ENCODE peak calls at places on chromosomes 5 and 9, in five cellular contexts. I is neuronal stem cell, B is H1, P is mesenchymal stem cell, K is H9. Y is an unnamed sample.

GRCh38 chr9:6703898-6704639 is 53.7 kb upstream of the KDM4C start:
- DNase-seq in I (peak; percentile 81), B (peak; percentile 94), P (peak; percentile 80), K (peak; percentile 88), Y (peak; percentile 96)

GRCh38 chr9:29001006-29001405 is 1427.7 kb upstream of the C9orf72 start:
- DNase-seq in I (no peak), B (no peak), P (no peak), K (no peak), Y (no peak)

GRCh38 chr5:134638760-134639201 is 6.2 kb upstream of the SAR1B start:
- DNase-seq in I (no peak), B (no peak), P (no peak), K (no peak), Y (no peak)

GRCh38 chr5:76332620-76333170 is 70.4 kb upstream of the IQGAP2 start:
- DNase-seq in I (no peak), B (no peak), P (no peak), K (no peak), Y (no peak)

GRCh38 chr5:84622485-84622884 is 237.8 kb upstream of the EDIL3 start:
- DNase-seq in I (no peak), B (no peak), P (no peak), K (no peak), Y (no peak)

GRCh38 chr9:5884191-5884590 is 6.5 kb upstream of the MLANA start:
- DNase-seq in I (no peak), B (no peak), P (no peak), K (no peak), Y (peak; percentile 28)

GRCh38 chr5:56422060-56422762 is 189.1 kb upstream of the ANKRD55 start:
- DNase-seq in I (no peak), B (no peak), P (no peak), K (no peak), Y (peak; percentile 61)

GRCh38 chr9:89666364-89666763 is 61.6 kb downstream of the GADD45G start:
- DNase-seq in I (no peak), B (no peak), P (no peak), K (no peak), Y (no peak)

GRCh38 chr9:69937358-69937757 is 106.3 kb upstream of the MAMDC2 start:
- DNase-seq in I (no peak), B (no peak), P (peak; percentile 18), K (no peak), Y (no peak)

GRCh38 chr5:141484499-141485304 is at the start of gene PCDHGC4:
- DNase-seq in I (peak; percentile 75), B (no peak), P (peak; percentile 64), K (peak; percentile 92), Y (no peak)

GRCh38 chr5:113520429-113520828 is 6.9 kb downstream of the YTHDC2 start:
- DNase-seq in I (no peak), B (no peak), P (no peak), K (no peak), Y (no peak)

GRCh38 chr5:130868186-130868821 is 296.8 kb downstream of the HINT1 start:
- DNase-seq in I (peak; percentile 41), B (no peak), P (peak; percentile 6), K (no peak), Y (no peak)

GRCh38 chr9:76296561-76297276 is 97.5 kb downstream of the RFK start:
- DNase-seq in I (no peak), B (no peak), P (no peak), K (no peak), Y (no peak)

GRCh38 chr9:4678679-4679267 is 596 bp upstream of the CDC37L1 start:
- DNase-seq in I (peak; percentile 12), B (no peak), P (peak; percentile 54), K (no peak), Y (peak; percentile 47)

GRCh38 chr5:145014109-145014508 is 821.0 kb downstream of the PRELID2 start:
- DNase-seq in I (no peak), B (no peak), P (no peak), K (no peak), Y (no peak)

GRCh38 chr5:124053340-124053739 is 541.4 kb downstream of the CSNK1G3 start:
- DNase-seq in I (no peak), B (no peak), P (peak; percentile 25), K (no peak), Y (no peak)

GRCh38 chr5:167180899-167181298 is 1110.5 kb upstream of the WWC1 start:
- DNase-seq in I (no peak), B (no peak), P (no peak), K (no peak), Y (no peak)

GRCh38 chr5:1400936-1401335 is 44.3 kb downstream of the SLC6A3 start:
- DNase-seq in I (no peak), B (no peak), P (no peak), K (no peak), Y (no peak)

DNA sequence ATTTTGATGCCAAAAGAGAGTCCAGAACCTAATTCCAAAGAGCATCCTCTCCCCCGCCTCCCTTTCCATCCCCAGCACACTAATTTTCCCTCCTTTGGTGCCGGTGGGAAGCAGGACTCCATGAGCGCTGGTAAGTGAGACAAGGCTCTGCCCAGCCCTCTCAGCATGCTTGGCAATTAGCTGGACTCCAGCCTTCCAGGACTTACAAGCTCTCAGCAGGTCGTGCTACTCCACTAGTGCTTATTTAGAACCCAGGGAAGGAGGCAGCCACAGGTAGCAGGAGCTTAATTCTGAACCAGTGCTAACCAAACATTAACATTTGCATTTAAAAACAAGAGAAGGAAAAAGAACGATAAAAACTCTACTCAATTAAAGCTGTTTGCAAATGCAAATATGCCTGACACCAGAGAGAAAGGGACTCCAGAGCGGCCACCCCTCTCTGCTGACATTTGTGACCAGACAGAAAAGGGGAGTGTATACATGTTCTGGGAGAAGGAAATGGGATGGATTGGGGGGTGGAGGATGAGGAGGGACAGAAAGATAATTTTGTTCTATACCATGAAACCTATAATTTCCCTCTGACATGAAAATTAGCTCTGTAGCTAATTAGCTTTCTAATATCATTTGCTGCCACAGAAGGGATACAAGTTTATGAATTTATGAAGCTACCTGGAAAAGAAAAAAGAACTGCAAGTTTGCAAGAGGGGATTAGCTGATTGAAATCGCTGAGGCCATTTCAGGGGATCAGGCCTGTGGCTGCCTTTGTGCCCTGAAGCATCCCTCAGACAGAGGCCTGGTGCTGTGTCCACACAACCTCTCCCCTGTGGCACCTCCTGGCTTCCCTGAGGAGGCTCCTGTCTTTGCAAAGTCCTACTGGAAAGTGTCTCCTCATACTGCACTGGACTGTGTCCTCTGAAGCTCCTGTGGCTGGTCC is 266.3 kb downstream of the SEC61B start:
- DNase-seq in I (no peak), B (no peak), P (no peak), K (peak; percentile 43), Y (no peak)
- H3K14ac ChIP-seq in I (no peak overlapping the region), B (no peak overlapping the region), P (no peak overlapping the region), K (no peak overlapping the region), Y (no peak overlapping the region)

GRCh38 chr9:93471135-93471534 is 17.8 kb upstream of the FAM120AOS start:
- DNase-seq in I (no peak), B (no peak), P (no peak), K (no peak), Y (no peak)
- H2BK12ac ChIP-seq in I (no peak overlapping the region), B (no peak overlapping the region), P (no peak overlapping the region), K (no peak overlapping the region), Y (no peak overlapping the region)

GRCh38 chr9:127936347-127936852 is 1.3 kb downstream of the DPM2 start:
- DNase-seq in I (no peak), B (no peak), P (no peak), K (no peak), Y (no peak)
- H2BK5ac ChIP-seq in I (no peak overlapping the region), B (no peak overlapping the region), P (no peak overlapping the region), K (no peak overlapping the region), Y (no peak overlapping the region)

DNA sequence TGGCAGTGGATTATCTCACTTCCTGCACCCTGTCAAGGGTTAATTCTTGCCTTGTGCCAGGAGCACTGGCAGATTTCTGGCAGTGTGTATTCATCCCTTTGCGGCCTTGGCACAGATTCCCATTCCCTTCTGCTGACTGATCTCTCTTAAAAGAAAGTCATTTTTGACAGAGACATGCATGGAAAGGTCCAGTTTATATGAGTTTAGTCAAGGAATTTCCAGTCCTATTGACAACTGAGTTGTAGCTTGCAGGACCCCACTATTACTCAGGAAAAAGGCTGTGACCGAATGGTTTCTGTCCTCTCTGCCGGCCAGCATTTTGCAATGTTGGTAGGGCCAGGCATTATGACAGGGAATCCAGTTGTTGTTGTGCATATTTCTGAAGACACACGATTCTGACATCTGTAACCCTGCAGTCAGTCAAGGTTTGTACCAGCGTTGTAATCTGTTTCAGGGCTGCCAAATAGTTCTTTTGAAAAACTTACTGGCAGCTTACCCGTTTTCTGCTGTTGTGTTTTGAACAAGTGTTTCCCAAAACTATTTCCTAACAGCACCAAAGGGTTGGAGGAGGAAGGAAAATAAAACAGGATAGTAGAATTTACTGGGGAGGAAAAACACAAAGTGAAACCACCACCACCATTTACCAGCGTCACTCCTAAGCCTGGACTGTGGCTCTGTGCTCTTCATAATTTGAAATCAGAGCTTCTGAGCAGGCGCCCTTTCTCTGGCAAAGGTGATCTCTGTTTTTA is 243.4 kb upstream of the KLF4 start:
- DNase-seq in I (no peak), B (no peak), P (no peak), K (no peak), Y (no peak)
- H3K14ac ChIP-seq in I (no peak overlapping the region), B (no peak overlapping the region), P (no peak overlapping the region), K (no peak overlapping the region), Y (no peak overlapping the region)